ENCODE peak calls at places on chromosomes 2 and 18, in six cellular contexts. One of them, this sample, is unnamed. For H3K27me3, the result is how much of the 10 kb centered on the place peaks cover.

GRCh38 chr2:96760986-96761832 is 507 bp downstream of the CNNM4 start:
- DNase-seq in body of pancreas: peak
- DNase-seq in psoas muscle: no peak
- DNase-seq in fibroblast of lung: peak
- DNase-seq in ascending aorta: no peak
- DNase-seq in brain microvascular endothelial cell: peak
- DNase-seq in this sample: no peak

GRCh38 chr18:62625019-62625418 is 90.3 kb upstream of the PHLPP1 start:
- DNase-seq in body of pancreas: no peak
- DNase-seq in psoas muscle: no peak
- DNase-seq in fibroblast of lung: no peak
- DNase-seq in ascending aorta: no peak
- DNase-seq in brain microvascular endothelial cell: no peak
- DNase-seq in this sample: no peak

GRCh38 chr2:197847666-197848401 is 43.4 kb downstream of the PLCL1 start:
- DNase-seq in body of pancreas: no peak
- DNase-seq in psoas muscle: no peak
- DNase-seq in fibroblast of lung: no peak
- DNase-seq in ascending aorta: no peak
- DNase-seq in brain microvascular endothelial cell: no peak
- DNase-seq in this sample: no peak

GRCh38 chr18:78582131-78582789 is 397.4 kb upstream of the SALL3 start:
- DNase-seq in body of pancreas: no peak
- DNase-seq in psoas muscle: no peak
- DNase-seq in fibroblast of lung: no peak
- DNase-seq in ascending aorta: no peak
- DNase-seq in brain microvascular endothelial cell: no peak
- DNase-seq in this sample: no peak

GRCh38 chr2:215728504-215729065 is 284.8 kb downstream of the MREG start:
- DNase-seq in body of pancreas: no peak
- DNase-seq in psoas muscle: no peak
- DNase-seq in fibroblast of lung: peak
- DNase-seq in ascending aorta: peak
- DNase-seq in brain microvascular endothelial cell: peak
- DNase-seq in this sample: no peak

GRCh38 chr2:37389395-37389794 is 45.0 kb downstream of the QPCT start:
- DNase-seq in body of pancreas: no peak
- DNase-seq in psoas muscle: no peak
- DNase-seq in fibroblast of lung: no peak
- DNase-seq in ascending aorta: no peak
- DNase-seq in brain microvascular endothelial cell: no peak
- DNase-seq in this sample: no peak

GRCh38 chr18:55096261-55097026 is 137.2 kb upstream of the CCDC68 start:
- DNase-seq in body of pancreas: no peak
- DNase-seq in psoas muscle: peak
- DNase-seq in fibroblast of lung: peak
- DNase-seq in ascending aorta: no peak
- DNase-seq in brain microvascular endothelial cell: peak
- DNase-seq in this sample: no peak

GRCh38 chr2:221731432-221731831 is 159.3 kb upstream of the EPHA4 start:
- DNase-seq in body of pancreas: no peak
- DNase-seq in psoas muscle: no peak
- DNase-seq in fibroblast of lung: no peak
- DNase-seq in ascending aorta: no peak
- DNase-seq in brain microvascular endothelial cell: no peak
- DNase-seq in this sample: no peak

GRCh38 chr2:181105562-181105961 is 125.2 kb downstream of the UBE2E3 start:
- DNase-seq in body of pancreas: no peak
- DNase-seq in psoas muscle: no peak
- DNase-seq in fibroblast of lung: no peak
- DNase-seq in ascending aorta: no peak
- DNase-seq in brain microvascular endothelial cell: no peak
- DNase-seq in this sample: no peak

GRCh38 chr2:128308284-128308731 is 10.4 kb downstream of the HS6ST1 start:
- DNase-seq in body of pancreas: peak
- DNase-seq in psoas muscle: peak
- DNase-seq in fibroblast of lung: no peak
- DNase-seq in ascending aorta: peak
- DNase-seq in brain microvascular endothelial cell: no peak
- DNase-seq in this sample: no peak

GRCh38 chr2:41040782-41041181 is 588.9 kb upstream of the SLC8A1 start:
- DNase-seq in body of pancreas: no peak
- DNase-seq in psoas muscle: no peak
- DNase-seq in fibroblast of lung: no peak
- DNase-seq in ascending aorta: no peak
- DNase-seq in brain microvascular endothelial cell: no peak
- DNase-seq in this sample: no peak

GRCh38 chr18:2846638-2847340 is at the start of gene EMILIN2:
- DNase-seq in body of pancreas: peak
- DNase-seq in psoas muscle: peak
- DNase-seq in fibroblast of lung: peak
- DNase-seq in ascending aorta: peak
- DNase-seq in brain microvascular endothelial cell: peak
- DNase-seq in this sample: peak

GRCh38 chr2:16881122-16881521 is 215.5 kb upstream of the CYRIA start:
- DNase-seq in body of pancreas: no peak
- DNase-seq in psoas muscle: no peak
- DNase-seq in fibroblast of lung: no peak
- DNase-seq in ascending aorta: no peak
- DNase-seq in brain microvascular endothelial cell: no peak
- DNase-seq in this sample: no peak

GRCh38 chr2:205245652-205246051 is 436.6 kb upstream of the NRP2 start:
- DNase-seq in body of pancreas: no peak
- DNase-seq in psoas muscle: no peak
- DNase-seq in fibroblast of lung: peak
- DNase-seq in ascending aorta: no peak
- DNase-seq in brain microvascular endothelial cell: no peak
- DNase-seq in this sample: no peak

DNA sequence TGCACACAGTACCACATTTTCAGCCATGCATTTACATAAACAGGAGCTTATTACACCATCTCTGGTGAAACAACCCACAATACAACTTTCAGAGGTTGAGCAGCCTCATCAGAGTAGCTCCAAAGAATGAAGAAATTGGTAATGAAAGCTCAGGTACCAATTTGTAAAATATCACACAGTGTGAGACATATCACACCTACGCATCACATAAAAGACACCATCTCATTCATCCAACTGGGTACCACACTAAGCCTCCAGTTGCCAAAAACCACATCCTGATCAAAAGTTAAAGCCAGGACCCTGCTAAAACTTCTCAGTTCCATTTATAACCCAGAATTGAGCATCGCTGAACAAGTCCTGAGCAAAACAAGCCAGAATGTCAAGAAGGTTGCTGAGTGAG is 4.6 kb downstream of the TMEM163 start:
- DNase-seq in body of pancreas: no peak
- DNase-seq in psoas muscle: no peak
- DNase-seq in fibroblast of lung: no peak
- DNase-seq in ascending aorta: no peak
- DNase-seq in brain microvascular endothelial cell: no peak
- DNase-seq in this sample: no peak
- H3K27me3 ChIP-seq in body of pancreas: under half
- H3K27me3 ChIP-seq in psoas muscle: under half
- H3K27me3 ChIP-seq in fibroblast of lung: under half
- H3K27me3 ChIP-seq in ascending aorta: under half
- H3K27me3 ChIP-seq in brain microvascular endothelial cell: under half
- H3K27me3 ChIP-seq in this sample: under half

DNA sequence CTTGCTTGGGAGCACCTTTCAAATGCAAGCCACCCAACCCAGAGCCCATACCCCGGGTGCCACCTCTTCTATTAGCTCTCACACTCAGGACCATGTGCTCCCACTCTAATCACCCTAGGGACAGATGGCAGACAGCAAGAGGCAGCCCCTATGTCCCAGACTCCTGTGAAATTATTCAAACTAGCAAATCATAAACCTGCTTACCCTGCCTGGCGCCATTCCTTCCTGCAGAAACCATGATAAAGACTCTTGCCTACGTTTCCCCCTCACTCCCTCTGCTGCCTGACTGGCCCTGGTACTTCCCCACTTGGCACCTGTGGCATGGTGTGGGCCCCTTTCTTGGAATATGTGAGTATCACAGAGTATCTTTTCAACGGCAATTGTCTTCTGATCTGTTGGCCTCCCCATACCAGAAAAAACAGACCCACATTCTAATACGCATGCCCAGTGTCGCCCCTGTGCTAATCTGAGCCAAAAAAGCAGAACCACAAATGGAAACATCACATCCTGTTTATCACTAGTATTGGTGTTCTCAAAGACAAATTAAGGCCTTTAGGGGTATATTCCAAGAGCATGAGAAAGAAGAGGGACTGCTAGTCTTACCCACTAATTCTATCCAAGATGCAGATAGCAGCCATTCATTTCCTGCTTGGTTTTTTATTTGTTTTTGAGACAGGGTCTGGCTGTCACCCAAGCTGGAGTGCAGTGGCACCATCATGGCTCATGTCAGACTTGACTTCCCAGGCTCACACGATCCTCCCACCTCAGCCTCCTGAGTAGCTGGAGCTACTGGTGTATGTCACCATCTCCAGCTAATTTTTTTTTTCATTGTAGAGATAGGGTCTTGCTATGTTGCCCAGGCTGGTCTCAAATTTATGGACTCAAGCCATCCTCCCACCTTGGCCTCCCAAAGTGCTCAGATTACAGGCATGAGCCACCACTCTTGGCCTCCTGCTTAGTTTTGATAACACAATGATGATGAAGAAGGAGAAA is 44.1 kb upstream of the TTC39C start:
- DNase-seq in body of pancreas: no peak
- DNase-seq in psoas muscle: no peak
- DNase-seq in fibroblast of lung: no peak
- DNase-seq in ascending aorta: no peak
- DNase-seq in brain microvascular endothelial cell: no peak
- DNase-seq in this sample: peak
- H3K27ac ChIP-seq in body of pancreas: no peak
- H3K27ac ChIP-seq in psoas muscle: no peak
- H3K27ac ChIP-seq in fibroblast of lung: no peak
- H3K27ac ChIP-seq in ascending aorta: no peak
- H3K27ac ChIP-seq in brain microvascular endothelial cell: no peak
- H3K27ac ChIP-seq in this sample: peak

GRCh38 chr2:113197347-113198047 is 23.7 kb downstream of the PSD4 start:
- DNase-seq in body of pancreas: no peak
- DNase-seq in psoas muscle: no peak
- DNase-seq in fibroblast of lung: no peak
- DNase-seq in ascending aorta: no peak
- DNase-seq in brain microvascular endothelial cell: no peak
- DNase-seq in this sample: no peak

GRCh38 chr2:113195923-113196501 is 22.2 kb downstream of the PSD4 start:
- DNase-seq in body of pancreas: no peak
- DNase-seq in psoas muscle: no peak
- DNase-seq in fibroblast of lung: no peak
- DNase-seq in ascending aorta: no peak
- DNase-seq in brain microvascular endothelial cell: no peak
- DNase-seq in this sample: no peak

GRCh38 chr2:113196839-113197238 is 23.1 kb downstream of the PSD4 start:
- DNase-seq in body of pancreas: no peak
- DNase-seq in psoas muscle: no peak
- DNase-seq in fibroblast of lung: no peak
- DNase-seq in ascending aorta: no peak
- DNase-seq in brain microvascular endothelial cell: no peak
- DNase-seq in this sample: no peak

GRCh38 chr2:113187771-113188170 is 14.0 kb downstream of the PSD4 start:
- DNase-seq in body of pancreas: no peak
- DNase-seq in psoas muscle: no peak
- DNase-seq in fibroblast of lung: no peak
- DNase-seq in ascending aorta: no peak
- DNase-seq in brain microvascular endothelial cell: no peak
- DNase-seq in this sample: no peak

GRCh38 chr2:113192459-113193100 is 18.8 kb downstream of the PSD4 start:
- DNase-seq in body of pancreas: no peak
- DNase-seq in psoas muscle: no peak
- DNase-seq in fibroblast of lung: no peak
- DNase-seq in ascending aorta: no peak
- DNase-seq in brain microvascular endothelial cell: no peak
- DNase-seq in this sample: no peak
- TF ChIP-seq CTCF in body of pancreas: no peak
- TF ChIP-seq CTCF in psoas muscle: no peak
- TF ChIP-seq CTCF in fibroblast of lung: no peak
- TF ChIP-seq CTCF in ascending aorta: no peak
- TF ChIP-seq CTCF in brain microvascular endothelial cell: peak
- TF ChIP-seq CTCF in this sample: no peak

GRCh38 chr2:175744000-175744399 is 258.1 kb downstream of the LNPK start:
- DNase-seq in body of pancreas: no peak
- DNase-seq in psoas muscle: no peak
- DNase-seq in fibroblast of lung: no peak
- DNase-seq in ascending aorta: no peak
- DNase-seq in brain microvascular endothelial cell: peak
- DNase-seq in this sample: no peak

GRCh38 chr2:175745911-175746310 is 256.2 kb downstream of the LNPK start:
- DNase-seq in body of pancreas: no peak
- DNase-seq in psoas muscle: no peak
- DNase-seq in fibroblast of lung: no peak
- DNase-seq in ascending aorta: no peak
- DNase-seq in brain microvascular endothelial cell: no peak
- DNase-seq in this sample: no peak

GRCh38 chr2:175742367-175742766 is 259.7 kb downstream of the LNPK start:
- DNase-seq in body of pancreas: no peak
- DNase-seq in psoas muscle: no peak
- DNase-seq in fibroblast of lung: peak
- DNase-seq in ascending aorta: no peak
- DNase-seq in brain microvascular endothelial cell: peak
- DNase-seq in this sample: no peak

GRCh38 chr2:175741164-175741563 is 260.9 kb downstream of the LNPK start:
- DNase-seq in body of pancreas: no peak
- DNase-seq in psoas muscle: no peak
- DNase-seq in fibroblast of lung: no peak
- DNase-seq in ascending aorta: no peak
- DNase-seq in brain microvascular endothelial cell: no peak
- DNase-seq in this sample: no peak

GRCh38 chr2:175743020-175743419 is 259.0 kb downstream of the LNPK start:
- DNase-seq in body of pancreas: no peak
- DNase-seq in psoas muscle: no peak
- DNase-seq in fibroblast of lung: no peak
- DNase-seq in ascending aorta: no peak
- DNase-seq in brain microvascular endothelial cell: no peak
- DNase-seq in this sample: no peak
- H3K27me3 ChIP-seq in body of pancreas: under half
- H3K27me3 ChIP-seq in psoas muscle: under half
- H3K27me3 ChIP-seq in fibroblast of lung: under half
- H3K27me3 ChIP-seq in ascending aorta: under half
- H3K27me3 ChIP-seq in brain microvascular endothelial cell: under half
- H3K27me3 ChIP-seq in this sample: under half

DNA sequence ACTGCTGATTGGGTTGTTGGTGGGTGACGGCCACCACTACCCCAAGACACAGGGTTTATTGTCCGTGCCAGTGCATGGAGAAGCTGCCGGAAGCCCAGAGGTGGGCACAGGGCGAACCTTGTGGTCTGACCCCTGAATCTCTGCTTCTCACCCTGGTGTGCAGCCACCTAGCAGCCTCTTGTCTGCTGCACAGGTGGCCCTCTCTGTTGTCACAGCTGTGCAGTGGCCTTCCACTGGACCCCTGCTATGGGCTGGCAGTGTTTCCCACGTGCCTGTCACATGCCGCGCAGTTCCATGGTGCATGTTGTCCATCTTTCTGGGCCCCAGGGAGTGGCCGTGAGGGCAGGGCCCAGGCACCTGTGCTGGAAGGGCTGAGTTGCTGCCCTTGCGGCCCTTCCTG is 15.2 kb downstream of the ATG4B start:
- DNase-seq in body of pancreas: no peak
- DNase-seq in psoas muscle: no peak
- DNase-seq in fibroblast of lung: no peak
- DNase-seq in ascending aorta: no peak
- DNase-seq in brain microvascular endothelial cell: no peak
- DNase-seq in this sample: no peak
- H3K27ac ChIP-seq in body of pancreas: no peak
- H3K27ac ChIP-seq in psoas muscle: no peak
- H3K27ac ChIP-seq in fibroblast of lung: no peak
- H3K27ac ChIP-seq in ascending aorta: no peak
- H3K27ac ChIP-seq in brain microvascular endothelial cell: no peak
- H3K27ac ChIP-seq in this sample: no peak

This sample was measured in CD4-positive, alpha-beta T cell.